ENCODE peak calls at places on chromosomes 3 and 15, in ten cellular contexts. A, J, R, X, K, O, B, Z, M and G are unnamed samples.

GRCh38 chr3:63278171-63278999 is at the start of gene SYNPR:
- DNase-seq in A (peak; percentile 3), J (peak; percentile 5), R (no peak), X (peak; percentile 5), K (no peak), O (no peak), B (no peak), Z (no peak), M (no peak), G (no peak)

GRCh38 chr3:116264546-116265174 is 180.6 kb downstream of the LSAMP start:
- DNase-seq in A (no peak), J (no peak), R (no peak), X (no peak), K (no peak), O (no peak), B (no peak), Z (no peak), M (no peak), G (no peak)

GRCh38 chr3:193559100-193559499 is 4.4 kb upstream of the ATP13A4 start:
- DNase-seq in A (no peak), J (no peak), R (no peak), X (no peak), K (no peak), O (no peak), B (no peak), Z (peak; percentile 4), M (no peak), G (no peak)

GRCh38 chr15:57458255-57458850 is 82.0 kb downstream of the CGNL1 start:
- DNase-seq in A (no peak), J (no peak), R (no peak), X (no peak), K (no peak), O (peak; percentile 86), B (no peak), Z (no peak), M (no peak), G (no peak)

GRCh38 chr15:96542130-96542770 is 211.8 kb downstream of the NR2F2 start:
- DNase-seq in A (no peak), J (no peak), R (no peak), X (no peak), K (no peak), O (no peak), B (no peak), Z (no peak), M (no peak), G (no peak)

GRCh38 chr3:106629215-106629832 is 747.9 kb upstream of the CCDC54 start:
- DNase-seq in A (no peak), J (no peak), R (no peak), X (no peak), K (no peak), O (no peak), B (peak; percentile 36), Z (no peak), M (no peak), G (no peak)

GRCh38 chr3:69738291-69738690 is 973 bp upstream of the MITF start:
- DNase-seq in A (no peak), J (no peak), R (peak; percentile 18), X (no peak), K (no peak), O (no peak), B (no peak), Z (peak; percentile 32), M (no peak), G (no peak)

GRCh38 chr3:157079677-157080369 is 80.1 kb downstream of the CCNL1 start:
- DNase-seq in A (no peak), J (no peak), R (no peak), X (no peak), K (no peak), O (no peak), B (no peak), Z (no peak), M (no peak), G (no peak)

GRCh38 chr15:100349696-100350433 is 8.1 kb upstream of the ADAMTS17 start:
- DNase-seq in A (peak; percentile 14), J (peak; percentile 95), R (peak; percentile 79), X (peak; percentile 70), K (peak; percentile 59), O (peak; percentile 94), B (peak; percentile 96), Z (peak; percentile 87), M (peak; percentile 97), G (peak; percentile 96)

GRCh38 chr3:43953814-43954241 is 263.1 kb downstream of the ABHD5 start:
- DNase-seq in A (no peak), J (no peak), R (peak; percentile 80), X (no peak), K (no peak), O (peak; percentile 29), B (no peak), Z (peak; percentile 48), M (peak; percentile 14), G (no peak)

GRCh38 chr3:113626513-113627371 is 69.7 kb downstream of the USF3 start:
- DNase-seq in A (peak; percentile 37), J (peak; percentile 78), R (peak; percentile 64), X (peak; percentile 25), K (peak; percentile 70), O (peak; percentile 71), B (peak; percentile 87), Z (peak; percentile 65), M (peak; percentile 69), G (peak; percentile 51)

GRCh38 chr3:190382082-190382481 is 5.9 kb upstream of the CLDN16 start:
- DNase-seq in A (no peak), J (peak; percentile 13), R (no peak), X (no peak), K (no peak), O (peak; percentile 31), B (no peak), Z (peak; percentile 92), M (no peak), G (no peak)

GRCh38 chr3:128864351-128864811 is 15.0 kb upstream of the ACAD9 start:
- DNase-seq in A (no peak), J (peak; percentile 23), R (no peak), X (no peak), K (no peak), O (no peak), B (no peak), Z (no peak), M (no peak), G (no peak)

GRCh38 chr15:52788099-52788986 is 1.8 kb downstream of the ONECUT1 start:
- DNase-seq in A (no peak), J (no peak), R (no peak), X (no peak), K (no peak), O (no peak), B (no peak), Z (no peak), M (no peak), G (no peak)